ENCODE peak calls at places on chromosomes 11 and 22, in four cellular contexts. One of them, this sample, is unnamed.

GRCh38 chr11:33778682-33779081 is 4.4 kb upstream of the FBXO3 start:
- DNase-seq in keratinocyte: no peak
- DNase-seq in CD8-positive, alpha-beta T cell: no peak
- DNase-seq in gastrocnemius medialis: no peak
- DNase-seq in this sample: no peak

GRCh38 chr22:37843746-37844089 is 416 bp downstream of the ANKRD54 start:
- DNase-seq in keratinocyte: no peak
- DNase-seq in CD8-positive, alpha-beta T cell: peak; percentile 40
- DNase-seq in gastrocnemius medialis: no peak
- DNase-seq in this sample: no peak

GRCh38 chr11:2781413-2782274 is 81.8 kb upstream of the KCNQ1OT1 start:
- DNase-seq in keratinocyte: no peak
- DNase-seq in CD8-positive, alpha-beta T cell: no peak
- DNase-seq in gastrocnemius medialis: peak; percentile 4
- DNase-seq in this sample: peak; percentile 29

GRCh38 chr11:119100246-119100959 is 1.2 kb downstream of the DPAGT1 start:
- DNase-seq in keratinocyte: no peak
- DNase-seq in CD8-positive, alpha-beta T cell: no peak
- DNase-seq in gastrocnemius medialis: no peak
- DNase-seq in this sample: no peak

GRCh38 chr11:65563606-65564005 is 5.4 kb upstream of the LTBP3 start:
- DNase-seq in keratinocyte: no peak
- DNase-seq in CD8-positive, alpha-beta T cell: no peak
- DNase-seq in gastrocnemius medialis: no peak
- DNase-seq in this sample: no peak

GRCh38 chr11:66868726-66869291 is 11.9 kb downstream of the LRFN4 start:
- DNase-seq in keratinocyte: no peak
- DNase-seq in CD8-positive, alpha-beta T cell: peak; percentile 76
- DNase-seq in gastrocnemius medialis: no peak
- DNase-seq in this sample: no peak

GRCh38 chr11:123300874-123301695 is 106.0 kb upstream of the CLMP start:
- DNase-seq in keratinocyte: peak; percentile 33
- DNase-seq in CD8-positive, alpha-beta T cell: no peak
- DNase-seq in gastrocnemius medialis: no peak
- DNase-seq in this sample: no peak

GRCh38 chr11:72624496-72625201 is 49.6 kb downstream of the PDE2A start:
- DNase-seq in keratinocyte: no peak
- DNase-seq in CD8-positive, alpha-beta T cell: no peak
- DNase-seq in gastrocnemius medialis: peak; percentile 62
- DNase-seq in this sample: peak; percentile 44

GRCh38 chr22:49855491-49855911 is 1.9 kb downstream of the ZBED4 start:
- DNase-seq in keratinocyte: no peak
- DNase-seq in CD8-positive, alpha-beta T cell: no peak
- DNase-seq in gastrocnemius medialis: no peak
- DNase-seq in this sample: no peak

GRCh38 chr11:9615031-9615451 is 41.6 kb downstream of the WEE1 start:
- DNase-seq in keratinocyte: no peak
- DNase-seq in CD8-positive, alpha-beta T cell: no peak
- DNase-seq in gastrocnemius medialis: no peak
- DNase-seq in this sample: no peak

GRCh38 chr11:69442807-69443137 is 38.7 kb upstream of the LINC01488 start:
- DNase-seq in keratinocyte: no peak
- DNase-seq in CD8-positive, alpha-beta T cell: no peak
- DNase-seq in gastrocnemius medialis: no peak
- DNase-seq in this sample: no peak

GRCh38 chr22:40385041-40385782 is 14.8 kb downstream of the SGSM3 start:
- DNase-seq in keratinocyte: no peak
- DNase-seq in CD8-positive, alpha-beta T cell: peak; percentile 33
- DNase-seq in gastrocnemius medialis: no peak
- DNase-seq in this sample: no peak

DNA sequence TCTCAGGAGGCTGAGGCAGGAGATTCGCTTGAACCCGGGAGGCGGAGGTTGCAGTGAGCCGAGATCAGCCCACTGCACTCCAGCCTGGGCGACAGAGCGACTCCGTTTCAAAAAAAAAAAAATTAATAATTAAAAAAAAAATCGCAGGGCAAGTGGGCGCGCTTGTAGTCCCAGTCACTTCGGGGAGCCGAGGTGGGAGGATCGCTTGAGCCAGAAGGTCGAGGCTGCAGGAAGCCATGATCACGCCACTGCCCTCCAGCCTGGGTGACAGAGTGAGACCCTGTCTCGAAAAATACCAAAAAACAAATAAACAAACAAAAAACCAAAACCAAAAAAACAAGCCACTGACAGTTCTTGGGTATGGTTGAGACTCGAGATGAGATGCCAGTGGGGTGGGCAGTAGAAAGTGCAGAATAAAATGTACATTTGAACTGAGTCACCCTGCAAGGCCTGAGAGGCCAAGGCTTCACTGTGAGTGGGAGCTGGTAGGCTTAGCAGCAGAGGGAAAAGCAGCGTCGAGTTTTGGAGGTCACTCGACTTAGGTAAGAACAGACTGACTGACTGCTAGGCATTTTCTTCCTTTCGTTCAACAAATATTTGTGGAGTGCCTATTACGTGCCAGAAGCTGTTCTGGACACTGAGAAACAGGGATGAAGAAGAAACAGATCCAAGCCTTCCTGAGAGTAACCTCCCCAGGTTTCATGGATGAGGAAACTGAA is 623 bp upstream of the LDHA start:
- DNase-seq in keratinocyte: no peak
- DNase-seq in CD8-positive, alpha-beta T cell: no peak
- DNase-seq in gastrocnemius medialis: no peak
- DNase-seq in this sample: no peak
- H3K27ac ChIP-seq in keratinocyte: peak overlapping the region; percentile 92
- H3K27ac ChIP-seq in CD8-positive, alpha-beta T cell: peak overlapping the region; percentile 4
- H3K27ac ChIP-seq in gastrocnemius medialis: peak overlapping the region; percentile 85
- H3K27ac ChIP-seq in this sample: peak overlapping the region; percentile 96

GRCh38 chr11:129324533-129325175 is 51.0 kb upstream of the BARX2 start:
- DNase-seq in keratinocyte: no peak
- DNase-seq in CD8-positive, alpha-beta T cell: no peak
- DNase-seq in gastrocnemius medialis: peak; percentile 65
- DNase-seq in this sample: no peak

GRCh38 chr11:129323896-129324522 is 51.6 kb upstream of the BARX2 start:
- DNase-seq in keratinocyte: no peak
- DNase-seq in CD8-positive, alpha-beta T cell: no peak
- DNase-seq in gastrocnemius medialis: peak; percentile 43
- DNase-seq in this sample: no peak

GRCh38 chr11:129322941-129323340 is 52.7 kb upstream of the BARX2 start:
- DNase-seq in keratinocyte: no peak
- DNase-seq in CD8-positive, alpha-beta T cell: no peak
- DNase-seq in gastrocnemius medialis: no peak
- DNase-seq in this sample: no peak

GRCh38 chr11:129331217-129331616 is 44.4 kb upstream of the BARX2 start:
- DNase-seq in keratinocyte: no peak
- DNase-seq in CD8-positive, alpha-beta T cell: no peak
- DNase-seq in gastrocnemius medialis: no peak
- DNase-seq in this sample: no peak

GRCh38 chr11:129326921-129327320 is 48.7 kb upstream of the BARX2 start:
- DNase-seq in keratinocyte: no peak
- DNase-seq in CD8-positive, alpha-beta T cell: no peak
- DNase-seq in gastrocnemius medialis: no peak
- DNase-seq in this sample: no peak
- H3K27ac ChIP-seq in keratinocyte: no peak overlapping the region
- H3K27ac ChIP-seq in CD8-positive, alpha-beta T cell: no peak overlapping the region
- H3K27ac ChIP-seq in gastrocnemius medialis: no peak overlapping the region
- H3K27ac ChIP-seq in this sample: no peak overlapping the region

DNA sequence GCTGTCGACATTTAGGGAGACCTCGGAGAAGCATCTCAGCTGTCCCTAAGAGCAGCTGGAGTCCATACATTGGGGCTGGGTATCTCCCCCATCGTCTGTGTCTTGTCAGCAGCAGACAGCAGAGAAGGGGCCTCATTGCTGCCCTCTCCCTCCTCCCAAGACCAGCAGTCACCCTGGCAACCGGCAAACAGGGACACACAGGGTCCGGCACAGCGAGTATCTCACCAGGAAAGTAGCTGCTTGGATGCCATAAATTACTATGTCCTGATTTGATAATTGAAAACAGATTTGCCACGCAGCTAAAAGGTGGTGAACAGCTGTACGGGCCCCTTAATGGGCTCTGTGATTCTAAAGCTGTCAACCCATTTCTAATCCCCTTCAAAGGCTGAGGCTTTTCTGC is 84.5 kb downstream of the CD44 start:
- DNase-seq in keratinocyte: no peak
- DNase-seq in CD8-positive, alpha-beta T cell: no peak
- DNase-seq in gastrocnemius medialis: no peak
- DNase-seq in this sample: no peak
- H3K27ac ChIP-seq in keratinocyte: no peak overlapping the region
- H3K27ac ChIP-seq in CD8-positive, alpha-beta T cell: no peak overlapping the region
- H3K27ac ChIP-seq in gastrocnemius medialis: no peak overlapping the region
- H3K27ac ChIP-seq in this sample: no peak overlapping the region

GRCh38 chr11:12435264-12435663 is 57.9 kb downstream of the PARVA start:
- DNase-seq in keratinocyte: no peak
- DNase-seq in CD8-positive, alpha-beta T cell: no peak
- DNase-seq in gastrocnemius medialis: no peak
- DNase-seq in this sample: no peak

GRCh38 chr11:12432507-12432906 is 55.1 kb downstream of the PARVA start:
- DNase-seq in keratinocyte: no peak
- DNase-seq in CD8-positive, alpha-beta T cell: no peak
- DNase-seq in gastrocnemius medialis: no peak
- DNase-seq in this sample: no peak

GRCh38 chr11:12433571-12434061 is 56.2 kb downstream of the PARVA start:
- DNase-seq in keratinocyte: no peak
- DNase-seq in CD8-positive, alpha-beta T cell: no peak
- DNase-seq in gastrocnemius medialis: no peak
- DNase-seq in this sample: no peak

GRCh38 chr11:12436266-12436665 is 58.9 kb downstream of the PARVA start:
- DNase-seq in keratinocyte: no peak
- DNase-seq in CD8-positive, alpha-beta T cell: no peak
- DNase-seq in gastrocnemius medialis: no peak
- DNase-seq in this sample: no peak

DNA sequence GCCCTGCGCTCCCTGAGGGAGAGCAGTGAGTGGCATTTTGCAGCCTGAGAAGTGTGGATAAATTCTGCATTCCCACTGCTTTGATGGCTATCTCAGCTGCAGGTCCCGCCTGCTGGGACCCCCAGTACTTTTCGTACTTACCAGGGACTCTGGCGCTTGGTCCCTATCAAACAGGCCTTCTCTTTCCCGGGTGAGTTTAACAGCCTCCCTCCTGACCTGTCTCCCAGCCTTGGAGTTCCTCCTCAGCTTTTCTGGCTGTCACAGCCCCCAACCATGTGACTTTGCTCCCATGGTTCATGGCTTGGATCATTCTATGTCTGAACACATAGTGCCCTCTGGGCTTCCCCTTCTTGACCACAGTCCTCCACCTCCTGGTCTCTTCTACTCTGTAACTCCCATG is 56.9 kb downstream of the PARVA start:
- DNase-seq in keratinocyte: no peak
- DNase-seq in CD8-positive, alpha-beta T cell: no peak
- DNase-seq in gastrocnemius medialis: no peak
- DNase-seq in this sample: no peak
- H3K27ac ChIP-seq in keratinocyte: no peak overlapping the region
- H3K27ac ChIP-seq in CD8-positive, alpha-beta T cell: no peak overlapping the region
- H3K27ac ChIP-seq in gastrocnemius medialis: peak overlapping the region; percentile 61
- H3K27ac ChIP-seq in this sample: no peak overlapping the region

DNA sequence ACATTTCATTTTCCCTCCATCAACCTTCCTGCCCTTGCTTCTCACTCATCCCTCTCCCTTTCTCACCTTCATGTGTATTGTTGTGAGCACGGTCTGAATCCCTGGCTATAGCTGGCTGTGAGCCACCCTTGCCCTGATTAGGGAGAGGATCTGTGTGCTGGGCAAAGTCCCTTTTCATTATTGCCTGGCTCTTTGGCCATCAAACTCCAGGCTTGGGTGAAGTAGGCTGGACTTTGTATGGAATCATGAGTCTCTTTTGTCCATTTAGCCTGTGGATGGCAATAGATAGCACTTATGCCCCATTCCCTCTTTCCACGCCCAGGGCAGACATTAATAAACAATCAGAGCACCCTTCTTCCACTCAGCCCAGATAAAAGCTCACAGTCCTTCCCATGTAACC is 6.7 kb downstream of the MYO18B start:
- DNase-seq in keratinocyte: no peak
- DNase-seq in CD8-positive, alpha-beta T cell: no peak
- DNase-seq in gastrocnemius medialis: no peak
- DNase-seq in this sample: no peak
- H3K27ac ChIP-seq in keratinocyte: no peak overlapping the region
- H3K27ac ChIP-seq in CD8-positive, alpha-beta T cell: no peak overlapping the region
- H3K27ac ChIP-seq in gastrocnemius medialis: peak overlapping the region; percentile 99
- H3K27ac ChIP-seq in this sample: no peak overlapping the region

DNA sequence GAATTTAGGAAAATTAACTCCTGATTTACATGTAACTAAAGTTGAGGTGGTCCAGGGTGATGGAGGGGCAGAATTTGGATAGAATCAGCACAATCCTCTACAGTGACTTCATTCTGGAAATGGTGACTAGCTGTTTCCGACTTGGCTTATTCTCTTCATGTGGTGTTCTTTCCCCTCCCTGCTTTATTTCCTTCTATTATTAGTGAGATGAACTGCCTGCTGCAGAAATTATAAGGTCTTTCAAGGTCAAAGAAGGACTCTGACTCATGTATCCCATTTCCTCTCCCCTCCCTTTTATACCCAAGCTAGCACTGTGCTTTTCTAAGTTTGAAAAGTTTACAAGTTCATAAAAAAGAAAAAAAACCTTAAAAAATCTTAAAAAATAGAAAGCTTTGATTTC is 12.2 kb upstream of the MRPL17 start:
- DNase-seq in keratinocyte: no peak
- DNase-seq in CD8-positive, alpha-beta T cell: no peak
- DNase-seq in gastrocnemius medialis: no peak
- DNase-seq in this sample: no peak
- H3K27ac ChIP-seq in keratinocyte: no peak overlapping the region
- H3K27ac ChIP-seq in CD8-positive, alpha-beta T cell: no peak overlapping the region
- H3K27ac ChIP-seq in gastrocnemius medialis: peak overlapping the region; percentile 76
- H3K27ac ChIP-seq in this sample: peak overlapping the region; percentile 74

This sample was measured in left lung.